ENCODE peak calls at places on chromosomes 6 and 20, in six cellular contexts. O is mucosa of descending colon; E is NCI-H1105; S is NCI-H2029; K is CD4-positive, CD25-positive, alpha-beta regulatory T cell; Z is substantia nigra. N is an unnamed sample.

GRCh38 chr6:10414766-10415592 is at the start of gene TFAP2A:
- DNase-seq in O (no peak), E (no peak), S (no peak), K (no peak), Z (no peak), N (no peak)

GRCh38 chr6:52285174-52286068 is 879 bp upstream of the MCM3 start:
- DNase-seq in O (no peak), E (no peak), S (no peak), K (no peak), Z (no peak), N (no peak)

GRCh38 chr6:108850669-108851467 is 2.6 kb downstream of the ARMC2 start:
- DNase-seq in O (no peak), E (no peak), S (no peak), K (no peak), Z (no peak), N (no peak)

GRCh38 chr20:1810926-1811620 is 84.1 kb upstream of the SIRPA start:
- DNase-seq in O (no peak), E (no peak), S (no peak), K (no peak), Z (peak), N (no peak)

GRCh38 chr6:23036401-23036983 is 467.1 kb downstream of the HDGFL1 start:
- DNase-seq in O (no peak), E (no peak), S (no peak), K (no peak), Z (no peak), N (no peak)

GRCh38 chr20:24721891-24722530 is 227.1 kb upstream of the CST7 start:
- DNase-seq in O (no peak), E (peak), S (peak), K (no peak), Z (no peak), N (no peak)

GRCh38 chr20:49750611-49751396 is 37.1 kb upstream of the B4GALT5 start:
- DNase-seq in O (no peak), E (no peak), S (no peak), K (no peak), Z (no peak), N (no peak)

GRCh38 chr6:160111812-160112211 is 9.8 kb upstream of the SLC22A1 start:
- DNase-seq in O (no peak), E (no peak), S (no peak), K (no peak), Z (no peak), N (no peak)

GRCh38 chr6:170107606-170108222 is 183.2 kb downstream of the DLL1 start:
- DNase-seq in O (no peak), E (no peak), S (no peak), K (no peak), Z (no peak), N (peak)

N was measured in stimulated activated CD8-positive, alpha-beta memory T cell treated with anti-CD3 and anti-CD28 coated beads, Interleukin-4, amount 100 ng/mL, for 48 hours.